ENCODE peak calls at places on chromosome 7, in four cellular contexts. O, W, G and I are unnamed samples.

GRCh38 chr7:124171068-124171467 is 138.2 kb upstream of the TMEM229A start:
- DNase-seq in O (no peak), W (no peak), G (no peak), I (no peak)

GRCh38 chr7:27303021-27303420 is 60.4 kb downstream of the EVX1 start:
- DNase-seq in O (no peak), W (no peak), G (no peak), I (no peak)

GRCh38 chr7:135208417-135208793 is 2.9 kb downstream of the WDR91 start:
- DNase-seq in O (no peak), W (no peak), G (no peak), I (no peak)

GRCh38 chr7:76426246-76426645 is 1.5 kb downstream of the ZP3 start:
- DNase-seq in O (no peak), W (no peak), G (no peak), I (no peak)

GRCh38 chr7:52500796-52501195 is 534.6 kb upstream of the POM121L12 start:
- DNase-seq in O (no peak), W (no peak), G (no peak), I (no peak)

GRCh38 chr7:134451656-134452055 is 7.2 kb downstream of the AKR1B1 start:
- DNase-seq in O (no peak), W (no peak), G (no peak), I (no peak)

GRCh38 chr7:22688034-22688433 is 39.0 kb upstream of the IL6 start:
- DNase-seq in O (no peak), W (no peak), G (no peak), I (no peak)

GRCh38 chr7:153604-154003 is 38.8 kb upstream of the FAM20C start:
- DNase-seq in O (no peak), W (no peak), G (no peak), I (no peak)

GRCh38 chr7:29449569-29450260 is 113.9 kb upstream of the PRR15 start:
- DNase-seq in O (no peak), W (no peak), G (no peak), I (no peak)

GRCh38 chr7:42746226-42746625 is 165.6 kb downstream of the C7orf25 start:
- DNase-seq in O (no peak), W (no peak), G (no peak), I (no peak)

GRCh38 chr7:1794888-1795542 is 124.9 kb downstream of the ELFN1 start:
- DNase-seq in O (no peak), W (no peak), G (no peak), I (peak)

GRCh38 chr7:42198296-42198695 is 38.7 kb downstream of the GLI3 start:
- DNase-seq in O (no peak), W (no peak), G (no peak), I (no peak)

GRCh38 chr7:111362660-111363059 is 199.6 kb downstream of the IMMP2L start:
- DNase-seq in O (no peak), W (no peak), G (no peak), I (no peak)

GRCh38 chr7:107592361-107593024 is 12.4 kb downstream of the BCAP29 start:
- DNase-seq in O (no peak), W (no peak), G (no peak), I (no peak)

GRCh38 chr7:141262101-141262819 is 188.4 kb downstream of the TMEM178B start:
- DNase-seq in O (no peak), W (no peak), G (no peak), I (no peak)

GRCh38 chr7:132125096-132125495 is 451.2 kb downstream of the PLXNA4 start:
- DNase-seq in O (no peak), W (no peak), G (no peak), I (no peak)

GRCh38 chr7:40507166-40507565 is 372.4 kb downstream of the SUGCT start:
- DNase-seq in O (no peak), W (no peak), G (no peak), I (peak)

GRCh38 chr7:108420482-108420908 is 35.7 kb downstream of the NRCAM start:
- DNase-seq in O (no peak), W (no peak), G (no peak), I (no peak)

GRCh38 chr7:3089493-3089892 is 45.8 kb upstream of the CARD11 start:
- DNase-seq in O (no peak), W (no peak), G (no peak), I (no peak)

GRCh38 chr7:145313601-145314000 is 477.7 kb upstream of the TPK1 start:
- DNase-seq in O (no peak), W (no peak), G (no peak), I (no peak)

GRCh38 chr7:30659312-30659711 is 22.9 kb downstream of the CRHR2 start:
- DNase-seq in O (no peak), W (no peak), G (no peak), I (no peak)

GRCh38 chr7:50589362-50589761 is 24.2 kb upstream of the DDC start:
- DNase-seq in O (no peak), W (no peak), G (no peak), I (no peak)

GRCh38 chr7:111540199-111540815 is 22.0 kb downstream of the IMMP2L start:
- DNase-seq in O (no peak), W (no peak), G (no peak), I (no peak)

GRCh38 chr7:142384508-142384922 is 126.7 kb upstream of the PRSS58 start:
- DNase-seq in O (no peak), W (peak), G (no peak), I (peak)

GRCh38 chr7:41463770-41464470 is 239.0 kb downstream of the INHBA start:
- DNase-seq in O (no peak), W (no peak), G (no peak), I (no peak)

GRCh38 chr7:144519900-144520299 is 116.4 kb upstream of the NOBOX start:
- DNase-seq in O (no peak), W (no peak), G (no peak), I (no peak)

GRCh38 chr7:32957326-32958045 is at the start of gene FKBP9:
- DNase-seq in O (peak), W (no peak), G (no peak), I (peak)

GRCh38 chr7:1733908-1734252 is 63.8 kb downstream of the ELFN1 start:
- DNase-seq in O (no peak), W (no peak), G (no peak), I (no peak)

GRCh38 chr7:121397346-121397745 is 1.2 kb upstream of the FAM3C start:
- DNase-seq in O (no peak), W (no peak), G (no peak), I (no peak)

GRCh38 chr7:101112233-101112632 is 14.7 kb upstream of the SERPINE1 start:
- DNase-seq in O (peak), W (no peak), G (no peak), I (no peak)

GRCh38 chr7:6260291-6261183 is 11.9 kb downstream of the CYTH3 start:
- DNase-seq in O (no peak), W (no peak), G (no peak), I (no peak)

GRCh38 chr7:129332354-129333056 is 101.7 kb upstream of the STRIP2 start:
- DNase-seq in O (no peak), W (no peak), G (no peak), I (no peak)

DNA sequence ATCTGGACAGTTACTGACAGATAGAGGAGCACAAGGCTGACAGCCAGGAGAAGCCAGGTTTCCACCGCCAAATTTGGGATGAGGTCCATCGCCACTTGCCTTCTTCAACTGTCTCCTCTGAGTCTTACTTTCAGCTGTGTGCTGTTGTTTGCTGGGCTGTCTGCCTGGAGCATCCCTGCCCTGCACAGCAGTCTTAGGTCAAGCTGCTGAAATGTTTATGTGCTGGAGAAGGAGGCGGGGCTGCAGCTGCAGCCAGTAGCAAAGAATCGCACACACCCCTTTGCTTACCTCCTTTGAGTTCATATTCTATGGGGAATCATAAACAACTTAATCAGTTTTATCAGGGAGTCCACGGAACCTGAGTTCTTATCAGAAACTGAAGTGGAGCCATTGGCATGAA is 20.1 kb upstream of the CYP3A5 start:
- DNase-seq in O (no peak), W (no peak), G (no peak), I (no peak)
- H3K27ac ChIP-seq in O (no peak), W (no peak), G (no peak), I (no peak)

GRCh38 chr7:151869968-151870918 is 6.7 kb downstream of the PRKAG2 start:
- DNase-seq in O (no peak), W (no peak), G (no peak), I (no peak)
- H3K27ac ChIP-seq in O (peak), W (no peak), G (no peak), I (no peak)

GRCh38 chr7:37392673-37393017 is 56.0 kb downstream of the ELMO1 start:
- DNase-seq in O (no peak), W (no peak), G (no peak), I (no peak)

GRCh38 chr7:37394158-37394557 is 54.5 kb downstream of the ELMO1 start:
- DNase-seq in O (no peak), W (no peak), G (no peak), I (no peak)

GRCh38 chr7:37395618-37396259 is 52.9 kb downstream of the ELMO1 start:
- DNase-seq in O (no peak), W (no peak), G (no peak), I (no peak)

GRCh38 chr7:37390149-37390548 is 58.5 kb downstream of the ELMO1 start:
- DNase-seq in O (no peak), W (no peak), G (no peak), I (no peak)

DNA sequence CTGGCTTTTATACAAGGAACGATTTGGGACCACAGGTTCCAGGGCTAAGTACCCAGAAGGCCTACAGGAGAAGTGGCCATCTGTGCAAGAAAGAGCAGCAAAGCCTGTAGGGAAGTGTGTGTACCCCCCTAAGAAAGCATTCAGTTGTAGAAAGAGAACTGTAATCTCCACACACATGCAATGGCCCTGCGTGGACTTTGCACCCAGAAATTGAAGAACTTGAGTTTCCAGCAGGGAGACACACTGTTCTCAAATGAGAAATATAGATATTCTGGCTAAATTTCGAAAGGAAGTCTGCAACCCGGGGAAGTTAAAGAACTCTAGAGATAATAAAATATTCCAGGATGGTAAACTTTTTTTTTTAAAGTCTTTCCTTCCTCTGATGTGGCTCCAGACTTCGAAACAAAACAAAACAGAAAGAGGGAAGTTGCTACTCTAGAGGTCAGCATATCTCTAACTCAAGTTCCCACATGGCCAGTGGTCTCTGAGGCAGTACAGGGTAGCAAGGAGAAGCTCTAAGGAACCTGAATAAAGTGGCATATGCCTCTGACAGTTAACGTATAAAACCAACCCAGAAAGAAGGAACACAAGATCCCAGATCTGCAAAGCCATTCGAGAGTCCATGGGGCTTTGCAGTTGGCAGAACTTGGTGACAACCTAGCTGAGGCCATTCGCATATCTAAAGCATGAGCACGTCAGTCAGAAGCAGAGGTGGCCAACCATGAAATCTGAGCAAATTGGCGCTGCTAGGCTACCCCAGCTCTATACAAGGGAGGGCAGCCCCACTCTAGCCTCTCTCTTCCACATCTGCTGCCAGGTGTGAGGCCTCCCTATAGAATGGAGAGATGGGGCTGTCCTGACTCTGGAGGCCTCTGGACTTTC is 56.6 kb downstream of the ELMO1 start:
- DNase-seq in O (no peak), W (no peak), G (no peak), I (no peak)
- H3K27ac ChIP-seq in O (no peak), W (no peak), G (no peak), I (no peak)

DNA sequence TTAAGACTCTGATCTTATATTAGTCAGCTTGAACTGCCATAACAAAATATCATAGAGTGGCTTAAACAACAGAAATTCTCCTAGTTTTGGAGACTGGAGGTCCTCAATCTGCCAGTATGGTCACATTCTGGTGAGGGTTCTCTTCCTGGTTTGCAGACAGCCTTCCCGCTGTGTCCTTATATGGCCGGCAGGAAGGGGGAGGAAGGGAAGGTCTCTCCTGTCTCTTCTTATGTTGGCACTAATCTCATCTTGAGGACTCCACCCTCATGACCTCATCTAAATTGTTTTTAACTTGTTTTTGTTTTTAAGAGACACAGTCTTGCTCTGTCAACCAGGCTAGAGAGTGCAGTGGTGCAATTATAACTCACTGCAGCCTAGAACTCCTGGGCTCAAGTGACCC is 53.1 kb downstream of the VPS41 start:
- DNase-seq in O (no peak), W (no peak), G (no peak), I (peak)
- H3K27ac ChIP-seq in O (no peak), W (no peak), G (no peak), I (no peak)

GRCh38 chr7:157568785-157569584 is 232.2 kb downstream of the DNAJB6 start:
- DNase-seq in O (peak), W (peak), G (peak), I (peak)
- H3K27ac ChIP-seq in O (no peak), W (no peak), G (no peak), I (peak)

GRCh38 chr7:149457766-149458165 is 3.1 kb downstream of the ZNF777 start:
- DNase-seq in O (no peak), W (no peak), G (no peak), I (no peak)

GRCh38 chr7:149459201-149459539 is 1.7 kb downstream of the ZNF777 start:
- DNase-seq in O (no peak), W (no peak), G (no peak), I (no peak)

GRCh38 chr7:149460493-149461330 is at the start of gene ZNF777:
- DNase-seq in O (peak), W (peak), G (peak), I (peak)

GRCh38 chr7:149458235-149458634 is 2.6 kb downstream of the ZNF777 start:
- DNase-seq in O (no peak), W (no peak), G (no peak), I (no peak)

GRCh38 chr7:149459540-149460433 is 1.1 kb downstream of the ZNF777 start:
- DNase-seq in O (no peak), W (no peak), G (no peak), I (no peak)
- H3K27ac ChIP-seq in O (peak), W (no peak), G (peak), I (no peak)

GRCh38 chr7:46672861-46673260 is 751.8 kb upstream of the IGFBP3 start:
- DNase-seq in O (no peak), W (no peak), G (no peak), I (no peak)
- H3K27ac ChIP-seq in O (no peak), W (no peak), G (no peak), I (no peak)

DNA sequence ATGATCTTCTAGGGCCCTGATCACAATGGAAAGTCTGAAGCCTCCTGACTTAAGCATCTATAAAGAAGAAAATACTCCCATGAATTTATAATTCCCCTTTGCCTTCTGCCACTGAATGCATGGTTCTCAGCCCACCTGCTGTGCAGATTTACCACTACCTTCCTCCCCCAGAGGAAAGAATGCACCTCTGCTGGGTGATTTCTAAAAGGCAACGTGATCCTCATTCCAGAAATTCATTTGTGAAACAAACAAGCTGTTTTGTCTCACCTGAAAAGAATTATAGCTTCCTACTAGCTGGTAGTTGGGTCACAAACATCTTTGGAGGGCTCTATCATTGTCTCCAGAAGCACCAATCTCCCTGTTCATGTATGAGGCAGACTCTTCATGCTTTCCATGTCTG is 320.2 kb downstream of the CDC14C start:
- DNase-seq in O (no peak), W (no peak), G (no peak), I (no peak)
- H3K27ac ChIP-seq in O (no peak), W (no peak), G (no peak), I (no peak)